ENCODE peak calls at places on chromosomes 13 and 19, in seven cellular contexts. D is omental fat pad; F is T-helper 1 cell; M is lung microvascular endothelial cell; Z is CD8-positive, alpha-beta memory T cell; W is fibroblast of mammary gland; B is naive thymus-derived CD8-positive, alpha-beta T cell. P is an unnamed sample.

GRCh38 chr19:13001502-13002388 is 6.5 kb downstream of the NFIX start:
- DNase-seq in B (no peak), M (no peak), Z (no peak), F (no peak), D (no peak), W (peak; percentile 65), P (no peak)

GRCh38 chr13:62837895-62838294 is 1422.2 kb upstream of the PCDH20 start:
- DNase-seq in F (no peak), W (peak; percentile 54), Z (no peak), M (no peak), D (no peak), B (no peak), P (no peak)

GRCh38 chr13:106033634-106034033 is 501.8 kb downstream of the EFNB2 start:
- DNase-seq in B (no peak), M (no peak), D (no peak), W (peak; percentile 85), Z (no peak), F (no peak), P (no peak)

GRCh38 chr13:105778196-105778595 is 757.3 kb downstream of the EFNB2 start:
- DNase-seq in B (no peak), D (no peak), Z (no peak), W (peak; percentile 1), F (no peak), M (no peak), P (no peak)

GRCh38 chr19:10681658-10682057 is 19.6 kb upstream of the QTRT1 start:
- DNase-seq in D (no peak), W (no peak), Z (no peak), F (no peak), M (no peak), B (no peak), P (no peak)

GRCh38 chr13:51237887-51238286 is 15.7 kb downstream of the FAM124A start:
- DNase-seq in W (no peak), B (no peak), F (no peak), D (no peak), M (no peak), Z (no peak), P (no peak)

GRCh38 chr13:25784119-25784518 is 267.7 kb downstream of the SHISA2 start:
- DNase-seq in M (no peak), Z (no peak), W (no peak), F (no peak), D (no peak), B (no peak), P (no peak)

GRCh38 chr19:8905342-8905741 is 73.2 kb downstream of the MBD3L1 start:
- DNase-seq in M (no peak), W (no peak), Z (no peak), D (no peak), B (no peak), F (no peak), P (no peak)

GRCh38 chr13:76759877-76760276 is 126.3 kb downstream of the KCTD12 start:
- DNase-seq in W (no peak), F (no peak), D (no peak), B (no peak), M (no peak), Z (no peak), P (no peak)

GRCh38 chr13:92413452-92413851 is 813.2 kb upstream of the GPC6 start:
- DNase-seq in F (no peak), D (no peak), B (no peak), W (no peak), M (no peak), Z (no peak), P (no peak)

GRCh38 chr19:52941941-52942370 is 18.7 kb upstream of the ZNF888 start:
- DNase-seq in D (no peak), M (peak; percentile 34), B (no peak), Z (no peak), F (no peak), W (peak; percentile 22), P (no peak)

GRCh38 chr13:73421310-73421912 is 362.6 kb downstream of the KLF5 start:
- DNase-seq in W (peak; percentile 71), D (no peak), Z (no peak), F (no peak), B (no peak), M (no peak), P (no peak)

GRCh38 chr19:15120135-15121026 is 13.2 kb downstream of the SYDE1 start:
- DNase-seq in M (no peak), F (no peak), Z (no peak), B (no peak), D (no peak), W (no peak), P (no peak)

GRCh38 chr19:16836115-16836905 is 7.1 kb downstream of the SIN3B start:
- DNase-seq in M (peak; percentile 53), B (no peak), W (peak; percentile 49), D (no peak), Z (no peak), F (no peak), P (no peak)

GRCh38 chr19:5338661-5339469 is 1.7 kb downstream of the PTPRS start:
- DNase-seq in Z (no peak), W (no peak), D (no peak), F (no peak), B (no peak), M (no peak), P (peak; percentile 45)

GRCh38 chr19:14479985-14480694 is 5.0 kb upstream of the PTGER1 start:
- DNase-seq in F (peak; percentile 56), W (no peak), M (peak; percentile 39), D (no peak), B (peak; percentile 65), Z (peak; percentile 62), P (peak; percentile 81)

GRCh38 chr13:32038353-32038752 is 6.8 kb downstream of the FRY start:
- DNase-seq in D (no peak), M (no peak), B (no peak), F (no peak), W (no peak), Z (no peak), P (no peak)

P was measured in mesothelial cell of epicardium.